ENCODE peak calls at places on chromosomes 16 and 17, in six cellular contexts. One of them, this sample, is unnamed.

GRCh38 chr17:64236827-64237403 is 26.1 kb downstream of the TEX2 start:
- DNase-seq in mammary epithelial cell: no peak
- DNase-seq in HCT116: peak; percentile 12
- DNase-seq in PC-9: no peak
- DNase-seq in GM23248: no peak
- DNase-seq in astrocyte: no peak
- DNase-seq in this sample: peak; percentile 45

GRCh38 chr17:72687941-72688340 is 404.5 kb downstream of the SLC39A11 start:
- DNase-seq in mammary epithelial cell: peak; percentile 80
- DNase-seq in HCT116: no peak
- DNase-seq in PC-9: no peak
- DNase-seq in GM23248: no peak
- DNase-seq in astrocyte: no peak
- DNase-seq in this sample: no peak

GRCh38 chr17:6591599-6592158 is 35.3 kb upstream of the PITPNM3 start:
- DNase-seq in mammary epithelial cell: peak; percentile 98
- DNase-seq in HCT116: no peak
- DNase-seq in PC-9: no peak
- DNase-seq in GM23248: peak; percentile 91
- DNase-seq in astrocyte: peak; percentile 85
- DNase-seq in this sample: no peak

GRCh38 chr17:59287452-59287851 is 44.0 kb upstream of the YPEL2 start:
- DNase-seq in mammary epithelial cell: peak; percentile 51
- DNase-seq in HCT116: peak; percentile 27
- DNase-seq in PC-9: no peak
- DNase-seq in GM23248: peak; percentile 21
- DNase-seq in astrocyte: peak; percentile 14
- DNase-seq in this sample: no peak

GRCh38 chr16:14284930-14285541 is 213.9 kb downstream of the MRTFB start:
- DNase-seq in mammary epithelial cell: no peak
- DNase-seq in HCT116: peak; percentile 63
- DNase-seq in PC-9: peak; percentile 79
- DNase-seq in GM23248: peak; percentile 86
- DNase-seq in astrocyte: peak; percentile 39
- DNase-seq in this sample: peak; percentile 86

GRCh38 chr17:75031972-75032895 is 14.5 kb downstream of the ATP5PD start:
- DNase-seq in mammary epithelial cell: peak; percentile 72
- DNase-seq in HCT116: peak; percentile 38
- DNase-seq in PC-9: peak; percentile 42
- DNase-seq in GM23248: peak; percentile 95
- DNase-seq in astrocyte: peak; percentile 77
- DNase-seq in this sample: peak; percentile 40

GRCh38 chr17:28963841-28964240 is 12.5 kb upstream of the PHF12 start:
- DNase-seq in mammary epithelial cell: no peak
- DNase-seq in HCT116: no peak
- DNase-seq in PC-9: no peak
- DNase-seq in GM23248: no peak
- DNase-seq in astrocyte: no peak
- DNase-seq in this sample: no peak

GRCh38 chr16:69567031-69567680 is 1.4 kb downstream of the NFAT5 start:
- DNase-seq in mammary epithelial cell: peak; percentile 78
- DNase-seq in HCT116: no peak
- DNase-seq in PC-9: peak; percentile 41
- DNase-seq in GM23248: peak; percentile 58
- DNase-seq in astrocyte: peak; percentile 32
- DNase-seq in this sample: no peak

GRCh38 chr16:11398136-11398535 is 52.9 kb downstream of the RMI2 start:
- DNase-seq in mammary epithelial cell: no peak
- DNase-seq in HCT116: no peak
- DNase-seq in PC-9: no peak
- DNase-seq in GM23248: no peak
- DNase-seq in astrocyte: no peak
- DNase-seq in this sample: no peak

GRCh38 chr17:61157246-61157887 is 242.3 kb upstream of the TBX2 start:
- DNase-seq in mammary epithelial cell: no peak
- DNase-seq in HCT116: no peak
- DNase-seq in PC-9: no peak
- DNase-seq in GM23248: peak; percentile 83
- DNase-seq in astrocyte: peak; percentile 54
- DNase-seq in this sample: no peak

GRCh38 chr16:4488486-4488967 is 12.3 kb downstream of the HMOX2 start:
- DNase-seq in mammary epithelial cell: no peak
- DNase-seq in HCT116: no peak
- DNase-seq in PC-9: no peak
- DNase-seq in GM23248: peak; percentile 38
- DNase-seq in astrocyte: no peak
- DNase-seq in this sample: no peak

GRCh38 chr17:57886020-57886419 is 36.2 kb upstream of the MRPS23 start:
- DNase-seq in mammary epithelial cell: no peak
- DNase-seq in HCT116: no peak
- DNase-seq in PC-9: no peak
- DNase-seq in GM23248: no peak
- DNase-seq in astrocyte: no peak
- DNase-seq in this sample: no peak

GRCh38 chr17:58691701-58692238 is at the start of gene TEX14:
- DNase-seq in mammary epithelial cell: no peak
- DNase-seq in HCT116: no peak
- DNase-seq in PC-9: no peak
- DNase-seq in GM23248: no peak
- DNase-seq in astrocyte: no peak
- DNase-seq in this sample: no peak

GRCh38 chr16:2586241-2586640 is 48.4 kb downstream of the PDPK1 start:
- DNase-seq in mammary epithelial cell: no peak
- DNase-seq in HCT116: no peak
- DNase-seq in PC-9: no peak
- DNase-seq in GM23248: no peak
- DNase-seq in astrocyte: no peak
- DNase-seq in this sample: peak; percentile 8
- H3K36me3 ChIP-seq in mammary epithelial cell: peaks cover 20% of the 10 kb centered on the region
- H3K36me3 ChIP-seq in HCT116: peaks cover 23% of the 10 kb centered on the region
- H3K36me3 ChIP-seq in PC-9: no peaks in the 10 kb centered on the region
- H3K36me3 ChIP-seq in GM23248: peaks cover 5% of the 10 kb centered on the region
- H3K36me3 ChIP-seq in astrocyte: peaks cover 5% of the 10 kb centered on the region
- H3K36me3 ChIP-seq in this sample: no peaks in the 10 kb centered on the region

DNA sequence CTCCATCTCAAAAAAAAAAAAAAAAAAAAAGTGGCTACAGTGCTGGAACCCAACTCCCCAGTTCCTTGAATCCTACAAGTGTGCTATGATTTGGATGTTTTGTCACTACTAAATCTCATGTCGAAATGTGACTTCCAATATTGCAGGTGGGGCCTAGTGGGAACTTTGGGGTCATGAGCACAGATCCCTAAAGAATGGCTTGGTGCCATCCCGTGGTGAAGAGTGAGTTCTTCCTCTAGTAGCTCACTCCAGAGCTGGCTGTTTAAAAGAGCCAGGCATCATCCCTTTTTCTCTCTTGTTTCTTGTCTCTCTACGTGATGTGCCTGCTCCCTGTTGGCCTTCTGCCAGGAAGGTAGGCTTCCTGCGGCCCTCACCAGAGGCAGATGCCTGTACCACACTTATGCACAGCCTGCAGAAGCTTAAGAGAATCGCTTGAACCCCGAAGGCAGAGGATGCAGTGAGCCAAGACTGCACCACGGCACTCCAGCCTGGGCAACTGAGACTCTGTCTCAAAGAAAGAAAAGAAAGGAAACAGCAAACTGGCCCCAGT is 3.0 kb downstream of the MT1E start:
- DNase-seq in mammary epithelial cell: no peak
- DNase-seq in HCT116: no peak
- DNase-seq in PC-9: no peak
- DNase-seq in GM23248: peak; percentile 37
- DNase-seq in astrocyte: no peak
- DNase-seq in this sample: no peak
- TF ChIP-seq EZH2 in mammary epithelial cell: no peak
- TF ChIP-seq EZH2 in HCT116: no peak
- TF ChIP-seq EZH2 in PC-9: no peak
- TF ChIP-seq EZH2 in GM23248: no peak
- TF ChIP-seq EZH2 in astrocyte: no peak
- TF ChIP-seq EZH2 in this sample: no peak

GRCh38 chr17:42566215-42566872 is 556 bp upstream of the MLX start:
- DNase-seq in mammary epithelial cell: no peak
- DNase-seq in HCT116: no peak
- DNase-seq in PC-9: no peak
- DNase-seq in GM23248: no peak
- DNase-seq in astrocyte: no peak
- DNase-seq in this sample: no peak
- H3K36me3 ChIP-seq in mammary epithelial cell: peaks cover 25% of the 10 kb centered on the region
- H3K36me3 ChIP-seq in HCT116: peaks cover 48% of the 10 kb centered on the region
- H3K36me3 ChIP-seq in PC-9: peaks cover 20% of the 10 kb centered on the region
- H3K36me3 ChIP-seq in GM23248: peaks cover 17% of the 10 kb centered on the region
- H3K36me3 ChIP-seq in astrocyte: peaks cover 31% of the 10 kb centered on the region
- H3K36me3 ChIP-seq in this sample: no peaks in the 10 kb centered on the region

GRCh38 chr16:56971768-56972043 is 10.0 kb downstream of the CETP start:
- DNase-seq in mammary epithelial cell: no peak
- DNase-seq in HCT116: no peak
- DNase-seq in PC-9: no peak
- DNase-seq in GM23248: no peak
- DNase-seq in astrocyte: no peak
- DNase-seq in this sample: no peak

GRCh38 chr16:56974549-56975300 is 13.0 kb downstream of the CETP start:
- DNase-seq in mammary epithelial cell: no peak
- DNase-seq in HCT116: no peak
- DNase-seq in PC-9: no peak
- DNase-seq in GM23248: no peak
- DNase-seq in astrocyte: no peak
- DNase-seq in this sample: no peak

GRCh38 chr16:56970934-56971767 is 9.4 kb downstream of the CETP start:
- DNase-seq in mammary epithelial cell: no peak
- DNase-seq in HCT116: no peak
- DNase-seq in PC-9: no peak
- DNase-seq in GM23248: peak; percentile 76
- DNase-seq in astrocyte: no peak
- DNase-seq in this sample: no peak

GRCh38 chr16:56972403-56972802 is 10.7 kb downstream of the CETP start:
- DNase-seq in mammary epithelial cell: no peak
- DNase-seq in HCT116: no peak
- DNase-seq in PC-9: no peak
- DNase-seq in GM23248: peak; percentile 24
- DNase-seq in astrocyte: no peak
- DNase-seq in this sample: no peak

GRCh38 chr16:56972898-56973689 is 11.3 kb downstream of the CETP start:
- DNase-seq in mammary epithelial cell: no peak
- DNase-seq in HCT116: no peak
- DNase-seq in PC-9: no peak
- DNase-seq in GM23248: no peak
- DNase-seq in astrocyte: no peak
- DNase-seq in this sample: no peak
- TF ChIP-seq EZH2 in mammary epithelial cell: no peak
- TF ChIP-seq EZH2 in HCT116: no peak
- TF ChIP-seq EZH2 in PC-9: no peak
- TF ChIP-seq EZH2 in GM23248: no peak
- TF ChIP-seq EZH2 in astrocyte: no peak
- TF ChIP-seq EZH2 in this sample: no peak

GRCh38 chr16:84499638-84500037 is 4.8 kb downstream of the MEAK7 start:
- DNase-seq in mammary epithelial cell: no peak
- DNase-seq in HCT116: no peak
- DNase-seq in PC-9: no peak
- DNase-seq in GM23248: no peak
- DNase-seq in astrocyte: no peak
- DNase-seq in this sample: no peak

GRCh38 chr16:84500531-84500930 is 3.9 kb downstream of the MEAK7 start:
- DNase-seq in mammary epithelial cell: no peak
- DNase-seq in HCT116: no peak
- DNase-seq in PC-9: no peak
- DNase-seq in GM23248: no peak
- DNase-seq in astrocyte: no peak
- DNase-seq in this sample: no peak

GRCh38 chr16:84497836-84498610 is 6.4 kb downstream of the MEAK7 start:
- DNase-seq in mammary epithelial cell: no peak
- DNase-seq in HCT116: no peak
- DNase-seq in PC-9: no peak
- DNase-seq in GM23248: no peak
- DNase-seq in astrocyte: no peak
- DNase-seq in this sample: no peak

GRCh38 chr16:84497418-84497817 is 7.0 kb downstream of the MEAK7 start:
- DNase-seq in mammary epithelial cell: no peak
- DNase-seq in HCT116: no peak
- DNase-seq in PC-9: no peak
- DNase-seq in GM23248: no peak
- DNase-seq in astrocyte: no peak
- DNase-seq in this sample: no peak

DNA sequence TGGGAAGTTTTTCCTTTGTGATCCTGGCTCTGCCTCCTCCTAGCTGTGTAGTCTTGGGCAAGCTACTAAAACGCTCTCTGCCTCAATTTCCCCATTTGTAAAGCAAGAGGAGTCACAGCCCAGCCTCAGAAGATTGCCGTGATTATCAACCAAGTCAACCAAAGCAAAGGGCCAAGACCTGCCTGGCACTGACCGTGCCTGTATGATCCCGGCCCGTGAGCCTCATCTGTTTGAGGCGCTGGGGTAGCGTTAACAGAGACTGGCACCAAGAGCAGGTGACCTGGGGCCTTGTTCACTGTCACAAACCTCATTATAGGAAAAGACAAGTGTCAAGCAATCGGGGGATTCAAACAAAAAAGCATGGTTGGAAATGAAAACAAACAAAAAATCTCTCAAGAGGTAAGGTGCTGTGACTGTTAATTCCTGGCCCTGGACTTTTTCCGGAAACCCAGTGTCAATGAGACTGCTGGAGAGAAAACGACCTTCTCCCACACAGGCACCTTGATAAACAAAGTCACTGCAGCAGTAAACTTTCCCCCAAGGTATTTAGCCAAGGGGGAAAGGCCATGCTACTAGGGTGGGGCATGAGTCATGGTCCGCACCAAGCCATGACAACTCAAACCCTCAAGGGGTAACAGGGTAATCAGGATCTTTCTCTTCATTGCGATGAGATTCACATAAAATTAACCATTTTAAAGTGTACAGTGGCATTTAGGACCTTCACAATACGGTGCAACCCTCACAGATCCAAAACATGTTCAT is 5.4 kb downstream of the MEAK7 start:
- DNase-seq in mammary epithelial cell: no peak
- DNase-seq in HCT116: no peak
- DNase-seq in PC-9: peak; percentile 47
- DNase-seq in GM23248: no peak
- DNase-seq in astrocyte: no peak
- DNase-seq in this sample: no peak
- H3K36me3 ChIP-seq in mammary epithelial cell: peaks cover 45% of the 10 kb centered on the region
- H3K36me3 ChIP-seq in HCT116: peaks cover 42% of the 10 kb centered on the region
- H3K36me3 ChIP-seq in PC-9: peaks cover 46% of the 10 kb centered on the region
- H3K36me3 ChIP-seq in GM23248: peaks cover 52% of the 10 kb centered on the region
- H3K36me3 ChIP-seq in astrocyte: peaks cover 39% of the 10 kb centered on the region
- H3K36me3 ChIP-seq in this sample: peaks cover 8% of the 10 kb centered on the region

DNA sequence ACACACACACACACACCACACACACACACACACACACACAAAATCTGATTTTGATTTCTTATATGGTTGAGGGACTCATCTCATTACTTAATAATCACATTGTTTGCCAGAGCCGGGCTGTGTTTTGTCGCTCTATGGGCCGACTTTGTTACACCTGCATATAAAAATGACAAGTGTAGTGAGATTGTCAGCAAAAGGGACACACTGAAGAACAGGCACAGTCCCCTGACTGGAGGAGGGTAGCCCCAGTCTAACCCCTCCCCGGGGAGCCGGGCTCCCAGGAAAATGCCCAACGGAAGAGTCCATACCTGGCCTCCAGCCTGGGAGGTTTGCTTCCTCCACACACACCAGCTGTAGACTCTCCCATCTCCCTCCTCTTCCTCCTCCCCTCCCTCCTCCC is 221.7 kb downstream of the ENGASE start:
- DNase-seq in mammary epithelial cell: no peak
- DNase-seq in HCT116: no peak
- DNase-seq in PC-9: no peak
- DNase-seq in GM23248: no peak
- DNase-seq in astrocyte: no peak
- DNase-seq in this sample: no peak
- TF ChIP-seq EZH2 in mammary epithelial cell: no peak
- TF ChIP-seq EZH2 in HCT116: peak; percentile 100
- TF ChIP-seq EZH2 in PC-9: no peak
- TF ChIP-seq EZH2 in GM23248: no peak
- TF ChIP-seq EZH2 in astrocyte: no peak
- TF ChIP-seq EZH2 in this sample: no peak